ENCODE peak calls at places on chromosome 18, in five cellular contexts. One of them, this sample, is unnamed. For H3K4me1, the result is how much of the 10 kb centered on the place peaks cover.

GRCh38 chr18:36187138-36187825 is at the start of gene MOCOS:
- DNase-seq in upper lobe of left lung: peak
- DNase-seq in cardiac muscle cell: peak
- DNase-seq in H9: peak
- DNase-seq in tibial artery: peak
- DNase-seq in this sample: peak

GRCh38 chr18:42365550-42365949 is 410.5 kb downstream of the PIK3C3 start:
- DNase-seq in upper lobe of left lung: no peak
- DNase-seq in cardiac muscle cell: no peak
- DNase-seq in H9: no peak
- DNase-seq in tibial artery: no peak
- DNase-seq in this sample: no peak

GRCh38 chr18:76973512-76974302 is 151.3 kb downstream of the ZNF236 start:
- DNase-seq in upper lobe of left lung: no peak
- DNase-seq in cardiac muscle cell: no peak
- DNase-seq in H9: no peak
- DNase-seq in tibial artery: no peak
- DNase-seq in this sample: no peak

GRCh38 chr18:12939161-12939560 is 8.7 kb upstream of the SEH1L start:
- DNase-seq in upper lobe of left lung: no peak
- DNase-seq in cardiac muscle cell: no peak
- DNase-seq in H9: no peak
- DNase-seq in tibial artery: no peak
- DNase-seq in this sample: no peak

GRCh38 chr18:43863180-43863579 is 585.9 kb upstream of the SYT4 start:
- DNase-seq in upper lobe of left lung: no peak
- DNase-seq in cardiac muscle cell: no peak
- DNase-seq in H9: no peak
- DNase-seq in tibial artery: peak
- DNase-seq in this sample: no peak

GRCh38 chr18:8424917-8425725 is 184.1 kb upstream of the RAB12 start:
- DNase-seq in upper lobe of left lung: no peak
- DNase-seq in cardiac muscle cell: no peak
- DNase-seq in H9: no peak
- DNase-seq in tibial artery: no peak
- DNase-seq in this sample: peak

GRCh38 chr18:57004366-57005121 is 142.3 kb upstream of the BOD1L2 start:
- DNase-seq in upper lobe of left lung: no peak
- DNase-seq in cardiac muscle cell: no peak
- DNase-seq in H9: no peak
- DNase-seq in tibial artery: no peak
- DNase-seq in this sample: peak

GRCh38 chr18:31687529-31687928 is 3.1 kb upstream of the B4GALT6 start:
- DNase-seq in upper lobe of left lung: no peak
- DNase-seq in cardiac muscle cell: no peak
- DNase-seq in H9: no peak
- DNase-seq in tibial artery: no peak
- DNase-seq in this sample: no peak

GRCh38 chr18:45958730-45959129 is 8.4 kb downstream of the EPG5 start:
- DNase-seq in upper lobe of left lung: no peak
- DNase-seq in cardiac muscle cell: no peak
- DNase-seq in H9: no peak
- DNase-seq in tibial artery: no peak
- DNase-seq in this sample: peak

GRCh38 chr18:41767960-41768359 is 187.1 kb upstream of the PIK3C3 start:
- DNase-seq in upper lobe of left lung: no peak
- DNase-seq in cardiac muscle cell: peak
- DNase-seq in H9: no peak
- DNase-seq in tibial artery: no peak
- DNase-seq in this sample: no peak

GRCh38 chr18:79732721-79733025 is 53.1 kb downstream of the CTDP1 start:
- DNase-seq in upper lobe of left lung: no peak
- DNase-seq in cardiac muscle cell: no peak
- DNase-seq in H9: no peak
- DNase-seq in tibial artery: no peak
- DNase-seq in this sample: no peak

GRCh38 chr18:41537666-41538065 is 417.4 kb upstream of the PIK3C3 start:
- DNase-seq in upper lobe of left lung: no peak
- DNase-seq in cardiac muscle cell: peak
- DNase-seq in H9: no peak
- DNase-seq in tibial artery: no peak
- DNase-seq in this sample: no peak

GRCh38 chr18:30094556-30094955 is 948.0 kb downstream of the DSC3 start:
- DNase-seq in upper lobe of left lung: no peak
- DNase-seq in cardiac muscle cell: no peak
- DNase-seq in H9: no peak
- DNase-seq in tibial artery: no peak
- DNase-seq in this sample: peak

GRCh38 chr18:55034742-55035141 is 75.5 kb upstream of the CCDC68 start:
- DNase-seq in upper lobe of left lung: no peak
- DNase-seq in cardiac muscle cell: no peak
- DNase-seq in H9: no peak
- DNase-seq in tibial artery: no peak
- DNase-seq in this sample: no peak

GRCh38 chr18:12766986-12767433 is 64.2 kb downstream of the PSMG2 start:
- DNase-seq in upper lobe of left lung: peak
- DNase-seq in cardiac muscle cell: peak
- DNase-seq in H9: peak
- DNase-seq in tibial artery: no peak
- DNase-seq in this sample: no peak

GRCh38 chr18:46332286-46332801 is 228.2 kb downstream of the HAUS1 start:
- DNase-seq in upper lobe of left lung: no peak
- DNase-seq in cardiac muscle cell: no peak
- DNase-seq in H9: no peak
- DNase-seq in tibial artery: no peak
- DNase-seq in this sample: no peak

GRCh38 chr18:76346490-76347130 is 148.4 kb downstream of the ZNF516 start:
- DNase-seq in upper lobe of left lung: peak
- DNase-seq in cardiac muscle cell: no peak
- DNase-seq in H9: no peak
- DNase-seq in tibial artery: no peak
- DNase-seq in this sample: no peak

GRCh38 chr18:58473071-58473470 is 155.8 kb downstream of the ALPK2 start:
- DNase-seq in upper lobe of left lung: no peak
- DNase-seq in cardiac muscle cell: no peak
- DNase-seq in H9: no peak
- DNase-seq in tibial artery: no peak
- DNase-seq in this sample: no peak

GRCh38 chr18:26747131-26747475 is 118.4 kb downstream of the AQP4 start:
- DNase-seq in upper lobe of left lung: peak
- DNase-seq in cardiac muscle cell: no peak
- DNase-seq in H9: no peak
- DNase-seq in tibial artery: no peak
- DNase-seq in this sample: peak

GRCh38 chr18:27411911-27412310 is 226.8 kb upstream of the CHST9 start:
- DNase-seq in upper lobe of left lung: no peak
- DNase-seq in cardiac muscle cell: no peak
- DNase-seq in H9: no peak
- DNase-seq in tibial artery: no peak
- DNase-seq in this sample: peak

GRCh38 chr18:28045880-28046279 is 131.1 kb downstream of the CDH2 start:
- DNase-seq in upper lobe of left lung: no peak
- DNase-seq in cardiac muscle cell: no peak
- DNase-seq in H9: no peak
- DNase-seq in tibial artery: no peak
- DNase-seq in this sample: no peak

GRCh38 chr18:31683106-31683505 is 1.3 kb downstream of the B4GALT6 start:
- DNase-seq in upper lobe of left lung: no peak
- DNase-seq in cardiac muscle cell: no peak
- DNase-seq in H9: no peak
- DNase-seq in tibial artery: no peak
- DNase-seq in this sample: no peak

GRCh38 chr18:50986360-50987087 is 18.7 kb downstream of the ELAC1 start:
- DNase-seq in upper lobe of left lung: no peak
- DNase-seq in cardiac muscle cell: no peak
- DNase-seq in H9: no peak
- DNase-seq in tibial artery: no peak
- DNase-seq in this sample: peak

GRCh38 chr18:58870130-58870529 is 5.5 kb downstream of the ZNF532 start:
- DNase-seq in upper lobe of left lung: no peak
- DNase-seq in cardiac muscle cell: peak
- DNase-seq in H9: no peak
- DNase-seq in tibial artery: no peak
- DNase-seq in this sample: no peak

GRCh38 chr18:37258819-37259218 is 306.8 kb downstream of the CELF4 start:
- DNase-seq in upper lobe of left lung: no peak
- DNase-seq in cardiac muscle cell: no peak
- DNase-seq in H9: no peak
- DNase-seq in tibial artery: no peak
- DNase-seq in this sample: no peak

DNA sequence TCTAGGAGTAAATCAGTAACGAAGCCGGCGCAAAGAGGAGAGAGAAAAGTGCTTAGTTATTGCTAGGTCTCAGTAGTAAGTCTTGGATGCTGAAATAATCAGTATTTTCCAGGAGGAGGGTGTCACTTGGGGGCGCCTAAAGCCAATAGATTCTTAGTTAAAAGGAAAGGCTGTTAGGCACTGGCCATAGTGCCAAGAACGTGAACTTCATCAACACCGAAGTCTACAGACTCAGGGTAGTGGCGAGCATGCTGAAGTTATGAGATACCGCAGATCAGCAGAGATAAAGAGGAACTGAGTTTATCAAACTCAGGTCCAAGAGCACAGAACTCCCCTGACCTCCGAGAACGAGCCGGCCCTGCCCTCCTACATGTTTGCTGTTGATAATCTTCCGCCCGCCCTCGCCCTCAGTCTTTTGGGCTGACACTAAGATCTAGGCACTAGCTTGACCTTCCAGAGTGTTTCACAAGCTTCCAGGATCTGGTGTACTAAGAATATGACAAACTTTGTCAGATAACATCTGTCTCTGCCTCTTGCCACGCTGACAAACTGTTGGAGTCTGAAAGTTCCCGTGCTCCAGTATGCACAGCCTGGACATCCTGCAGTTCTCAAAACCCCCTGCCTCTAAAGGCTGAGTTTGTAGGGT is 49.2 kb downstream of the CYB5A start:
- DNase-seq in upper lobe of left lung: no peak
- DNase-seq in cardiac muscle cell: peak
- DNase-seq in H9: no peak
- DNase-seq in tibial artery: no peak
- DNase-seq in this sample: no peak
- TF ChIP-seq CTCF in upper lobe of left lung: peak
- TF ChIP-seq CTCF in cardiac muscle cell: peak
- TF ChIP-seq CTCF in H9: peak
- TF ChIP-seq CTCF in tibial artery: no peak
- TF ChIP-seq CTCF in this sample: no peak

GRCh38 chr18:35022430-35023001 is 18.7 kb upstream of the MAPRE2 start:
- DNase-seq in upper lobe of left lung: no peak
- DNase-seq in cardiac muscle cell: no peak
- DNase-seq in H9: no peak
- DNase-seq in tibial artery: no peak
- DNase-seq in this sample: no peak
- H3K4me1 ChIP-seq in upper lobe of left lung: under half
- H3K4me1 ChIP-seq in cardiac muscle cell: under half
- H3K4me1 ChIP-seq in H9: under half
- H3K4me1 ChIP-seq in tibial artery: under half
- H3K4me1 ChIP-seq in this sample: under half

GRCh38 chr18:62928316-62928715 is 213.0 kb downstream of the PHLPP1 start:
- DNase-seq in upper lobe of left lung: no peak
- DNase-seq in cardiac muscle cell: no peak
- DNase-seq in H9: no peak
- DNase-seq in tibial artery: no peak
- DNase-seq in this sample: no peak
- TF ChIP-seq CTCF in upper lobe of left lung: no peak
- TF ChIP-seq CTCF in cardiac muscle cell: no peak
- TF ChIP-seq CTCF in H9: no peak
- TF ChIP-seq CTCF in tibial artery: no peak
- TF ChIP-seq CTCF in this sample: no peak

DNA sequence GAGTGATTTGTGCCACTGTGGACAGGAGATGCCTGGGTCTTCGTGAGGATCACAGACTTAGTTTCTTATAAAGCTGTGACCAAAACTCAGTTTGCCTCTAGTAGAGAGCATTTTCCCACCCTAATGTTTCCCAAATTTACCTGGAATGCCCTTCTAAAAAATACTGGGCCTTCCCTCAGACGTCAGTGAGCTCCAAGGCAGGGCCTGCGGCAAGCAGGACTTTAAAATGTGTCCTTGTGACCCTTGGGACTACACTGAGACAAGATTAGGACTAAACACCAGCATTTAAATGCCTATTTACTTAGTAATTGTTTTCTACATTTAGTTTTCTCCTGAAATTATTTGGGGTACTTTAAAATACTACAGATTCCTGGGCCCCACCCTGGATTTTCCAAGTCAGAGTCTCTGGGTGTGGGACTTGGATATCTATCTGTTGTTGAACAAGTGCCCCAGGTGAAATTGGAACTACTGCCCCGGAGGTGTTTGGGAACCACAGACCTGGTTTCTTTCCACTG is 14.3 kb downstream of the GATA6 start:
- DNase-seq in upper lobe of left lung: no peak
- DNase-seq in cardiac muscle cell: no peak
- DNase-seq in H9: no peak
- DNase-seq in tibial artery: no peak
- DNase-seq in this sample: no peak
- H3K4me1 ChIP-seq in upper lobe of left lung: under half
- H3K4me1 ChIP-seq in cardiac muscle cell: half or more
- H3K4me1 ChIP-seq in H9: under half
- H3K4me1 ChIP-seq in tibial artery: under half
- H3K4me1 ChIP-seq in this sample: under half

DNA sequence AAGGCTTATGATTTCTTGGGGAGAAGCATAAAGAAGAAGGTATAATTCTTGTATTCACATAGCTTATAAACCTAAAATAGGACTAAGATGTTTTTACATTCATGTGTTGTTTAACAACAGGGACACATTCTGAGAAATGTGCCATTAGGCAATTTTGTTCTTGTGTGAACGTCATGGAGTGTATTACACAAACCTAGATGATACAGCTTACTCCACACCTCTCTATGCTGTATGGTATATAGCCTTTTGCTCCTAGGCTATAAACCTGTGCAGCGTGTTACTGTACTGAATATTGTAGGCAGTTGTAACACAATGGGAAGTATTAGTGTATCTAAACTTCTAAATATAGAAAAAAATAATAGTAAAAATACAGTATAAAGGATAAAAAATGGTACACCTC is 92.1 kb downstream of the PHLPP1 start:
- DNase-seq in upper lobe of left lung: no peak
- DNase-seq in cardiac muscle cell: no peak
- DNase-seq in H9: no peak
- DNase-seq in tibial artery: no peak
- DNase-seq in this sample: no peak
- TF ChIP-seq CTCF in upper lobe of left lung: no peak
- TF ChIP-seq CTCF in cardiac muscle cell: no peak
- TF ChIP-seq CTCF in H9: no peak
- TF ChIP-seq CTCF in tibial artery: no peak
- TF ChIP-seq CTCF in this sample: no peak

GRCh38 chr18:65846107-65846506 is 95.3 kb downstream of the CDH7 start:
- DNase-seq in upper lobe of left lung: no peak
- DNase-seq in cardiac muscle cell: no peak
- DNase-seq in H9: no peak
- DNase-seq in tibial artery: no peak
- DNase-seq in this sample: no peak
- H3K4me1 ChIP-seq in upper lobe of left lung: under half
- H3K4me1 ChIP-seq in cardiac muscle cell: under half
- H3K4me1 ChIP-seq in H9: under half
- H3K4me1 ChIP-seq in tibial artery: under half
- H3K4me1 ChIP-seq in this sample: under half